ENCODE peak calls at places on chromosome 2, in nine cellular contexts. X is fibroblast of villous mesenchyme; P is RPMI8226; O is breast epithelium; Y is HFFc6; H is naive thymus-derived CD8-positive, alpha-beta T cell; W is NCI-H1694 treated with DMSO at 0.1 percent for 48 hours; B is T-helper 2 cell; U is ecto neural progenitor cell. A is an unnamed sample.

GRCh38 chr2:197072533-197072932 is 146.0 kb upstream of the PGAP1 start:
- DNase-seq in X (no peak), P (no peak), O (no peak), Y (no peak), H (no peak), W (no peak), B (no peak), U (no peak), A (no peak)

GRCh38 chr2:217868911-217869334 is 133.9 kb downstream of the TNS1 start:
- DNase-seq in X (peak; percentile 74), P (no peak), O (no peak), Y (peak; percentile 51), H (no peak), W (no peak), B (no peak), U (no peak), A (no peak)

GRCh38 chr2:152036611-152037469 is 62.0 kb downstream of the CACNB4 start:
- DNase-seq in X (peak; percentile 77), P (peak; percentile 68), O (no peak), Y (peak; percentile 55), H (peak; percentile 72), W (peak; percentile 73), B (peak; percentile 61), U (peak; percentile 72), A (peak; percentile 66)

GRCh38 chr2:54916637-54917036 is 133.6 kb downstream of the RTN4 start:
- DNase-seq in X (no peak), P (no peak), O (no peak), Y (no peak), H (no peak), W (no peak), B (no peak), U (no peak), A (no peak)

GRCh38 chr2:174654429-174654941 is 56.9 kb upstream of the WIPF1 start:
- DNase-seq in X (no peak), P (no peak), O (no peak), Y (no peak), H (no peak), W (no peak), B (no peak), U (no peak), A (no peak)

GRCh38 chr2:50820176-50820575 is 211.8 kb downstream of the NRXN1 start:
- DNase-seq in X (no peak), P (no peak), O (no peak), Y (no peak), H (no peak), W (peak; percentile 47), B (no peak), U (no peak), A (no peak)

GRCh38 chr2:108182489-108182888 is 57.3 kb upstream of the SULT1C3 start:
- DNase-seq in X (peak; percentile 7), P (peak; percentile 15), O (no peak), Y (peak; percentile 20), H (no peak), W (peak; percentile 23), B (peak; percentile 11), U (peak; percentile 58), A (peak; percentile 10)

GRCh38 chr2:133884739-133885381 is 316.6 kb upstream of the NCKAP5 start:
- DNase-seq in X (peak; percentile 11), P (peak; percentile 6), O (no peak), Y (peak; percentile 32), H (no peak), W (peak; percentile 41), B (peak; percentile 4), U (no peak), A (no peak)

GRCh38 chr2:233789554-233789953 is 11.4 kb downstream of the MROH2A start:
- DNase-seq in X (no peak), P (no peak), O (no peak), Y (no peak), H (no peak), W (no peak), B (no peak), U (peak; percentile 32), A (no peak)

GRCh38 chr2:30293303-30293912 is 62.1 kb downstream of the LBH start:
- DNase-seq in X (peak; percentile 2), P (no peak), O (no peak), Y (peak; percentile 70), H (no peak), W (no peak), B (no peak), U (no peak), A (no peak)

GRCh38 chr2:35462226-35462983 is 893.2 kb upstream of the CRIM1 start:
- DNase-seq in X (no peak), P (no peak), O (no peak), Y (no peak), H (no peak), W (no peak), B (no peak), U (no peak), A (no peak)

GRCh38 chr2:27988718-27989117 is 98.2 kb downstream of the BABAM2 start:
- DNase-seq in X (no peak), P (no peak), O (no peak), Y (no peak), H (no peak), W (no peak), B (peak; percentile 22), U (no peak), A (no peak)

GRCh38 chr2:13682878-13683277 is 949.6 kb upstream of the LRATD1 start:
- DNase-seq in X (peak; percentile 27), P (no peak), O (no peak), Y (no peak), H (no peak), W (no peak), B (no peak), U (no peak), A (no peak)

GRCh38 chr2:168246483-168247340 is 683 bp downstream of the STK39 start:
- DNase-seq in X (peak; percentile 67), P (peak; percentile 68), O (peak; percentile 72), Y (peak; percentile 58), H (peak; percentile 92), W (peak; percentile 33), B (peak; percentile 95), U (peak; percentile 70), A (peak; percentile 82)